ENCODE peak calls at places on chromosomes 11 and 22, in ten cellular contexts. C, T, H, S, B, O, M, Y, W and P are unnamed samples.

GRCh38 chr11:100823360-100823759 is 136.3 kb downstream of the ARHGAP42 start:
- DNase-seq in T (no peak), S (no peak), O (peak; percentile 41), W (peak; percentile 62), B (no peak), H (no peak), M (peak; percentile 86), C (no peak), Y (no peak), P (no peak)

GRCh38 chr22:19290400-19291217 is 910 bp downstream of the CLTCL1 start:
- DNase-seq in M (no peak), H (peak; percentile 11), S (no peak), O (no peak), W (no peak), T (no peak), B (no peak), Y (no peak), C (no peak), P (no peak)

GRCh38 chr22:39362271-39362670 is 12.5 kb downstream of the SYNGR1 start:
- DNase-seq in S (no peak), M (no peak), O (no peak), W (no peak), Y (no peak), C (no peak), H (no peak), B (no peak), T (no peak), P (no peak)

GRCh38 chr11:106533046-106533445 is 455.6 kb downstream of the AASDHPPT start:
- DNase-seq in H (no peak), T (no peak), S (no peak), B (no peak), O (no peak), C (no peak), M (no peak), W (no peak), Y (no peak), P (no peak)

GRCh38 chr11:46896719-46897406 is 21.5 kb downstream of the LRP4 start:
- DNase-seq in W (peak; percentile 61), H (peak; percentile 37), S (no peak), Y (no peak), C (no peak), O (peak; percentile 34), B (no peak), T (no peak), M (peak; percentile 40), P (no peak)

GRCh38 chr11:125314264-125315087 is 149.9 kb downstream of the PKNOX2 start:
- DNase-seq in B (no peak), H (no peak), Y (no peak), S (no peak), C (no peak), T (no peak), O (no peak), W (no peak), M (no peak), P (no peak)

GRCh38 chr11:88179966-88180629 is 4.9 kb upstream of the RAB38 start:
- DNase-seq in T (no peak), C (no peak), H (no peak), O (no peak), B (no peak), Y (no peak), W (peak; percentile 25), S (no peak), M (peak; percentile 83), P (no peak)

GRCh38 chr22:35518781-35519180 is 21.9 kb upstream of the RASD2 start:
- DNase-seq in B (no peak), H (no peak), S (no peak), W (no peak), C (no peak), Y (no peak), O (no peak), M (no peak), T (no peak), P (no peak)

GRCh38 chr11:19907839-19908238 is 195.2 kb downstream of the NAV2 start:
- DNase-seq in W (no peak), M (no peak), H (no peak), T (no peak), O (no peak), B (no peak), S (no peak), Y (no peak), C (no peak), P (no peak)

GRCh38 chr11:28616566-28616965 is 508.4 kb downstream of the METTL15 start:
- DNase-seq in H (no peak), W (no peak), M (no peak), T (no peak), Y (no peak), O (no peak), S (no peak), C (no peak), B (no peak), P (no peak)

GRCh38 chr11:27158763-27159679 is 118.4 kb downstream of the BBOX1 start:
- DNase-seq in O (peak; percentile 62), H (peak; percentile 71), T (peak; percentile 45), S (peak; percentile 18), W (peak; percentile 89), Y (peak; percentile 61), C (peak; percentile 45), M (peak; percentile 87), B (peak; percentile 59), P (peak; percentile 52)

GRCh38 chr11:50174189-50174588 is 141.5 kb downstream of the OR4C45 start:
- DNase-seq in H (no peak), C (no peak), W (peak; percentile 3), S (no peak), M (no peak), O (no peak), T (no peak), Y (no peak), B (peak; percentile 8), P (no peak)

GRCh38 chr11:65184146-65184545 is 2.4 kb downstream of the CAPN1 start:
- DNase-seq in M (no peak), Y (no peak), B (no peak), S (no peak), H (no peak), O (no peak), T (no peak), C (no peak), W (no peak), P (no peak)

GRCh38 chr11:88326112-88326511 is 11.4 kb downstream of the CTSC start:
- DNase-seq in Y (no peak), B (no peak), C (no peak), O (no peak), H (no peak), M (no peak), S (no peak), W (no peak), T (no peak), P (no peak)

GRCh38 chr22:39559456-39560105 is 11.0 kb upstream of the CACNA1I start:
- DNase-seq in W (no peak), C (no peak), O (peak; percentile 19), T (no peak), H (peak; percentile 43), Y (no peak), S (no peak), M (no peak), B (no peak), P (peak; percentile 56)

GRCh38 chr22:41596776-41597634 is 7.4 kb upstream of the PMM1 start:
- DNase-seq in H (peak; percentile 81), S (peak; percentile 45), C (no peak), O (no peak), M (peak; percentile 60), Y (no peak), W (peak; percentile 68), B (no peak), T (peak; percentile 28), P (peak; percentile 63)

GRCh38 chr11:61007383-61007970 is 36.0 kb downstream of the CD6 start:
- DNase-seq in W (no peak), C (no peak), O (no peak), M (no peak), T (no peak), Y (no peak), H (peak; percentile 50), B (no peak), S (no peak), P (no peak)
- TF ChIP-seq CTCF in W (no peak), C (no peak), O (no peak), M (no peak), T (no peak), Y (no peak), H (no peak), B (no peak), S (no peak), P (no peak)

GRCh38 chr11:80722616-80723015 is 1281.8 kb upstream of the TENM4 start:
- DNase-seq in B (no peak), H (peak; percentile 77), S (no peak), O (no peak), T (no peak), M (peak; percentile 23), Y (no peak), C (no peak), W (peak; percentile 50), P (no peak)

GRCh38 chr11:80726236-80726635 is 1285.4 kb upstream of the TENM4 start:
- DNase-seq in S (no peak), Y (no peak), B (no peak), M (no peak), W (no peak), O (no peak), H (no peak), C (no peak), T (no peak), P (no peak)

GRCh38 chr11:80724366-80724765 is 1283.5 kb upstream of the TENM4 start:
- DNase-seq in M (no peak), S (no peak), O (no peak), T (no peak), H (no peak), W (no peak), Y (no peak), B (no peak), C (no peak), P (no peak)

GRCh38 chr11:80727315-80727714 is 1286.5 kb upstream of the TENM4 start:
- DNase-seq in C (no peak), M (peak; percentile 45), B (no peak), Y (no peak), H (peak; percentile 33), T (no peak), S (no peak), O (no peak), W (peak; percentile 29), P (peak; percentile 32)
- TF ChIP-seq CTCF in C (no peak), M (peak; percentile 19), B (peak; percentile 65), Y (no peak), H (peak; percentile 43), T (no peak), S (no peak), O (peak; percentile 10), W (peak; percentile 40), P (peak; percentile 30)

GRCh38 chr11:130163346-130164220 is 4.0 kb downstream of the ST14 start:
- DNase-seq in O (no peak), T (peak; percentile 50), S (no peak), Y (no peak), M (no peak), C (no peak), B (no peak), H (no peak), W (no peak), P (no peak)
- TF ChIP-seq CTCF in O (no peak), T (no peak), S (no peak), Y (no peak), M (no peak), C (no peak), B (no peak), H (peak; percentile 12), W (no peak), P (no peak)

DNA sequence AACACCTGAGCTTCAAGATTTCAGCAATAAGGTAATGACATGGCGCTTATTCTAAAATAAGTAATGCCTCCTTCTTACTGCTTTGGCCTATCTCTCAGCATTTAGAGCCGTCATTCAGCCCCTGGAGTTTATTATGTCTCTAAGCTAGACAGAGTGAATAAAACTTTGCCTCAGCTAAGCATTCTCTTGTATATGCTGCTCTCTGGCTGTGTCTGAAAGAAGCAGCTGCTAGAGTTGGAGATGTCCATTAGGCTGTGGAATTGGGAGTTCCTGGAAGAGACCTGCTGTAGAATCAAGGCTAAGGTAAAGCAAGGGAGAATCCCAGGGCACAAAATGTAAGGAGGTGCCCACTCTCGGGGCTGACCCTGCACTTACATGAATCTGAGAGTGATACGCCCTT is 35.5 kb upstream of the TTC12 start:
- DNase-seq in O (no peak), W (peak; percentile 6), T (no peak), Y (no peak), B (no peak), M (no peak), C (no peak), H (no peak), S (no peak), P (no peak)
- TF ChIP-seq CTCF in O (no peak), W (no peak), T (no peak), Y (peak; percentile 42), B (no peak), M (peak; percentile 26), C (no peak), H (no peak), S (no peak), P (no peak)